ENCODE peak calls at places on chromosomes 16 and 17, in six cellular contexts. One of them, this sample, is unnamed.

GRCh38 chr16:6483634-6484033 is 849.0 kb upstream of the RBFOX1 start:
- DNase-seq in heart left ventricle: no peak
- DNase-seq in HCT116: no peak
- DNase-seq in gastrocnemius medialis: no peak
- DNase-seq in upper lobe of right lung: no peak
- DNase-seq in IMR-90: no peak
- DNase-seq in this sample: no peak

GRCh38 chr16:10616744-10617640 is 36.6 kb upstream of the EMP2 start:
- DNase-seq in heart left ventricle: peak
- DNase-seq in HCT116: peak
- DNase-seq in gastrocnemius medialis: no peak
- DNase-seq in upper lobe of right lung: peak
- DNase-seq in IMR-90: peak
- DNase-seq in this sample: peak

GRCh38 chr16:77276686-77277085 is 77.5 kb downstream of the SYCE1L start:
- DNase-seq in heart left ventricle: no peak
- DNase-seq in HCT116: no peak
- DNase-seq in gastrocnemius medialis: no peak
- DNase-seq in upper lobe of right lung: no peak
- DNase-seq in IMR-90: no peak
- DNase-seq in this sample: no peak

GRCh38 chr17:7794063-7794663 is 39.9 kb upstream of the KDM6B start:
- DNase-seq in heart left ventricle: no peak
- DNase-seq in HCT116: no peak
- DNase-seq in gastrocnemius medialis: no peak
- DNase-seq in upper lobe of right lung: no peak
- DNase-seq in IMR-90: no peak
- DNase-seq in this sample: no peak

GRCh38 chr17:80027043-80027435 is 8.6 kb downstream of the TBC1D16 start:
- DNase-seq in heart left ventricle: no peak
- DNase-seq in HCT116: no peak
- DNase-seq in gastrocnemius medialis: no peak
- DNase-seq in upper lobe of right lung: no peak
- DNase-seq in IMR-90: no peak
- DNase-seq in this sample: no peak

GRCh38 chr17:64492481-64493109 is 4.3 kb downstream of the POLG2 start:
- DNase-seq in heart left ventricle: no peak
- DNase-seq in HCT116: no peak
- DNase-seq in gastrocnemius medialis: no peak
- DNase-seq in upper lobe of right lung: no peak
- DNase-seq in IMR-90: no peak
- DNase-seq in this sample: peak

GRCh38 chr16:68387301-68387700 is 61.0 kb downstream of the SMPD3 start:
- DNase-seq in heart left ventricle: no peak
- DNase-seq in HCT116: no peak
- DNase-seq in gastrocnemius medialis: no peak
- DNase-seq in upper lobe of right lung: no peak
- DNase-seq in IMR-90: no peak
- DNase-seq in this sample: no peak

GRCh38 chr17:78268191-78268874 is 36.9 kb downstream of the TMEM235 start:
- DNase-seq in heart left ventricle: no peak
- DNase-seq in HCT116: no peak
- DNase-seq in gastrocnemius medialis: no peak
- DNase-seq in upper lobe of right lung: peak
- DNase-seq in IMR-90: no peak
- DNase-seq in this sample: no peak

GRCh38 chr17:38748329-38749221 is at the start of gene PCGF2:
- DNase-seq in heart left ventricle: peak
- DNase-seq in HCT116: peak
- DNase-seq in gastrocnemius medialis: peak
- DNase-seq in upper lobe of right lung: peak
- DNase-seq in IMR-90: peak
- DNase-seq in this sample: peak

GRCh38 chr17:12627177-12627629 is 38.5 kb upstream of the MYOCD start:
- DNase-seq in heart left ventricle: peak
- DNase-seq in HCT116: no peak
- DNase-seq in gastrocnemius medialis: peak
- DNase-seq in upper lobe of right lung: no peak
- DNase-seq in IMR-90: peak
- DNase-seq in this sample: peak

GRCh38 chr16:14399397-14400284 is 230.4 kb downstream of the PARN start:
- DNase-seq in heart left ventricle: peak
- DNase-seq in HCT116: peak
- DNase-seq in gastrocnemius medialis: peak
- DNase-seq in upper lobe of right lung: no peak
- DNase-seq in IMR-90: peak
- DNase-seq in this sample: peak

GRCh38 chr16:80023865-80024264 is 423.3 kb upstream of the MAF start:
- DNase-seq in heart left ventricle: no peak
- DNase-seq in HCT116: no peak
- DNase-seq in gastrocnemius medialis: no peak
- DNase-seq in upper lobe of right lung: no peak
- DNase-seq in IMR-90: peak
- DNase-seq in this sample: no peak

GRCh38 chr16:89892635-89893034 is 19.2 kb downstream of the TCF25 start:
- DNase-seq in heart left ventricle: no peak
- DNase-seq in HCT116: no peak
- DNase-seq in gastrocnemius medialis: no peak
- DNase-seq in upper lobe of right lung: no peak
- DNase-seq in IMR-90: no peak
- DNase-seq in this sample: no peak

GRCh38 chr17:49783051-49783715 is 5.3 kb upstream of the KAT7 start:
- DNase-seq in heart left ventricle: peak
- DNase-seq in HCT116: no peak
- DNase-seq in gastrocnemius medialis: no peak
- DNase-seq in upper lobe of right lung: no peak
- DNase-seq in IMR-90: no peak
- DNase-seq in this sample: no peak

GRCh38 chr17:7191571-7192270 is 12.6 kb upstream of the ASGR1 start:
- DNase-seq in heart left ventricle: no peak
- DNase-seq in HCT116: no peak
- DNase-seq in gastrocnemius medialis: peak
- DNase-seq in upper lobe of right lung: no peak
- DNase-seq in IMR-90: peak
- DNase-seq in this sample: no peak

GRCh38 chr17:82240506-82241182 is 11.8 kb downstream of the SLC16A3 start:
- DNase-seq in heart left ventricle: no peak
- DNase-seq in HCT116: no peak
- DNase-seq in gastrocnemius medialis: no peak
- DNase-seq in upper lobe of right lung: no peak
- DNase-seq in IMR-90: no peak
- DNase-seq in this sample: no peak

GRCh38 chr16:50269061-50269705 is 2.8 kb downstream of the ADCY7 start:
- DNase-seq in heart left ventricle: no peak
- DNase-seq in HCT116: no peak
- DNase-seq in gastrocnemius medialis: no peak
- DNase-seq in upper lobe of right lung: no peak
- DNase-seq in IMR-90: no peak
- DNase-seq in this sample: no peak

GRCh38 chr16:50266337-50267091 is at the start of gene ADCY7:
- DNase-seq in heart left ventricle: peak
- DNase-seq in HCT116: peak
- DNase-seq in gastrocnemius medialis: peak
- DNase-seq in upper lobe of right lung: peak
- DNase-seq in IMR-90: peak
- DNase-seq in this sample: peak

GRCh38 chr16:50267151-50267631 is 840 bp downstream of the ADCY7 start:
- DNase-seq in heart left ventricle: no peak
- DNase-seq in HCT116: no peak
- DNase-seq in gastrocnemius medialis: no peak
- DNase-seq in upper lobe of right lung: no peak
- DNase-seq in IMR-90: no peak
- DNase-seq in this sample: no peak

GRCh38 chr16:50268352-50268751 is 2.0 kb downstream of the ADCY7 start:
- DNase-seq in heart left ventricle: no peak
- DNase-seq in HCT116: no peak
- DNase-seq in gastrocnemius medialis: no peak
- DNase-seq in upper lobe of right lung: peak
- DNase-seq in IMR-90: no peak
- DNase-seq in this sample: no peak

DNA sequence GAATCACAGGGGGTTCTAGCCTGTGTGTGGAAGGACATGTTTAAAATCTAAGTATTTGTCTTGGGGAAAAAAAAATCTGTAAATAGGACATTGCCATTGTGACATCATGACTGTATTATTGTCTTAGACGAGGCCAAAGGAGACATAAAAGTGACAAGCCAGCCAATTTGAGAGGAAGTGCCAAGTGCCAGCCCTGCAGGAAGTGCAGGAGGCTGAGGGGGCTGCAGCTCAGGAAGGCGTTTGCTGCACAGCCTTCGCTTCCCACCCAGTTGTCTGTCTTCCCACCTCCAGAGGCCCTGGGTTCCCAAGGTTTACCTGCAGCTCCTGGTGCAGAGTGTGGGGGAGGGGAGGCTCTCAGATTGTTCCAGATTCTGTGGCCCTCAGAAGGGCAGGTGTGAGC is 1.3 kb downstream of the ADCY7 start:
- DNase-seq in heart left ventricle: peak
- DNase-seq in HCT116: no peak
- DNase-seq in gastrocnemius medialis: no peak
- DNase-seq in upper lobe of right lung: peak
- DNase-seq in IMR-90: no peak
- DNase-seq in this sample: no peak
- H3K4me3 ChIP-seq in heart left ventricle: no peak
- H3K4me3 ChIP-seq in HCT116: peak
- H3K4me3 ChIP-seq in gastrocnemius medialis: no peak
- H3K4me3 ChIP-seq in upper lobe of right lung: peak
- H3K4me3 ChIP-seq in IMR-90: no peak
- H3K4me3 ChIP-seq in this sample: no peak

GRCh38 chr16:74315059-74315458 is 18.4 kb downstream of the PSMD7 start:
- DNase-seq in heart left ventricle: no peak
- DNase-seq in HCT116: no peak
- DNase-seq in gastrocnemius medialis: no peak
- DNase-seq in upper lobe of right lung: no peak
- DNase-seq in IMR-90: no peak
- DNase-seq in this sample: no peak

GRCh38 chr16:74305978-74306784 is 9.6 kb downstream of the PSMD7 start:
- DNase-seq in heart left ventricle: no peak
- DNase-seq in HCT116: no peak
- DNase-seq in gastrocnemius medialis: no peak
- DNase-seq in upper lobe of right lung: no peak
- DNase-seq in IMR-90: no peak
- DNase-seq in this sample: no peak

GRCh38 chr16:74307383-74307782 is 10.8 kb downstream of the PSMD7 start:
- DNase-seq in heart left ventricle: no peak
- DNase-seq in HCT116: no peak
- DNase-seq in gastrocnemius medialis: no peak
- DNase-seq in upper lobe of right lung: no peak
- DNase-seq in IMR-90: no peak
- DNase-seq in this sample: no peak

GRCh38 chr16:74305286-74305685 is 8.7 kb downstream of the PSMD7 start:
- DNase-seq in heart left ventricle: no peak
- DNase-seq in HCT116: no peak
- DNase-seq in gastrocnemius medialis: no peak
- DNase-seq in upper lobe of right lung: no peak
- DNase-seq in IMR-90: no peak
- DNase-seq in this sample: no peak

DNA sequence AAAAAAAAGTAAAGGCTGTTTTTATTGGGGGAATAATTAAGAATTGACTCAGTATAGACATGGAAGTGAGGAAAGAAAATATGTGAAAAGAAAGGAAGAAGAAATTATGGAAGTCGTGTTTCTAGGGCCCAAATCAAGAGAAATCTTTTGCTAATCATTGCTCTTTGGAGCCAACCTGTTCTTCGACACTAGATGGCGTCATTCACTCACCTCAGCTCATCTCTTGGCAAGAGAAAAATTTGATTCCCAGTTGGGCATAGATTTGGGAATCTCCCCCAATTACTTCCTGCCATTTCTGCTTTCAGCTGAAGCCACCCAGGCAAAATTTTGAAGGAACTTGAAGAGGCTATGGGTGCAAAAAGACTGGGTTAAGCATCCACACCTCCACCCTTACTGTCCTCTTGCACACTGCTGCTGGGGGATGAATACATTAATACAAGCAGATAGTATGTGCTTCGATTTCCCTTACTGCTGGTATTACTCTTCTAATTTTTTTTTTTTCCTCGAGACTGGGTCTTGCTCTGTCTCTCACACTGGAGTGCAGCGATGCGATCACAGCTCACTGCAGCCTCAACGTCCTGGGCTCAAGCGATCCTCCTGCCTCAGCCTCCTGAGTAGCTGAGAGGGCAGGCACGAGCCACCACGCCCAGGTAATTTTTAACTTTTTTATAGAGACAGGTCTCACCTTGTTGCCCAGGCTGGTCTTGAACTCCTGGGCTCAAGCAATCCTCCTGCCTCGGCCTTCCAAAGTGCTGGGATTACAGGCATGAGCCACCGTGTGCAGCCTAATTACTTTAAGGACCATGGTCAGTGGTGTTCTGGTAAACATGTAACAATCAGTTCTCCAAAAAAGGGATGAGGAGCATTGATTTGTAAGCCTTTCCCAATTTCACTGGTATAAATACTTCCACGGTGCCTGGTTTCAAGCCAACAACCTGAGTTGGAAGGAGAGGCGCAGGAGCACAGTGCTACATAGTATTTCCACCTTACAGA is 13.5 kb downstream of the PSMD7 start:
- DNase-seq in heart left ventricle: no peak
- DNase-seq in HCT116: peak
- DNase-seq in gastrocnemius medialis: no peak
- DNase-seq in upper lobe of right lung: no peak
- DNase-seq in IMR-90: peak
- DNase-seq in this sample: peak
- TF ChIP-seq CTCF in heart left ventricle: peak
- TF ChIP-seq CTCF in HCT116: peak
- TF ChIP-seq CTCF in gastrocnemius medialis: peak
- TF ChIP-seq CTCF in upper lobe of right lung: peak
- TF ChIP-seq CTCF in IMR-90: peak
- TF ChIP-seq CTCF in this sample: peak

GRCh38 chr17:44071772-44072171 is 1.2 kb downstream of the G6PC3 start:
- DNase-seq in heart left ventricle: no peak
- DNase-seq in HCT116: no peak
- DNase-seq in gastrocnemius medialis: no peak
- DNase-seq in upper lobe of right lung: no peak
- DNase-seq in IMR-90: peak
- DNase-seq in this sample: peak
- H3K4me3 ChIP-seq in heart left ventricle: no peak
- H3K4me3 ChIP-seq in HCT116: peak
- H3K4me3 ChIP-seq in gastrocnemius medialis: peak
- H3K4me3 ChIP-seq in upper lobe of right lung: peak
- H3K4me3 ChIP-seq in IMR-90: peak
- H3K4me3 ChIP-seq in this sample: peak

GRCh38 chr17:74964246-74964761 is 8.3 kb downstream of the HID1 start:
- DNase-seq in heart left ventricle: no peak
- DNase-seq in HCT116: no peak
- DNase-seq in gastrocnemius medialis: no peak
- DNase-seq in upper lobe of right lung: no peak
- DNase-seq in IMR-90: no peak
- DNase-seq in this sample: no peak

GRCh38 chr17:74962622-74963394 is 9.8 kb downstream of the HID1 start:
- DNase-seq in heart left ventricle: no peak
- DNase-seq in HCT116: no peak
- DNase-seq in gastrocnemius medialis: no peak
- DNase-seq in upper lobe of right lung: no peak
- DNase-seq in IMR-90: no peak
- DNase-seq in this sample: no peak

GRCh38 chr17:74964988-74965622 is 7.5 kb downstream of the HID1 start:
- DNase-seq in heart left ventricle: no peak
- DNase-seq in HCT116: no peak
- DNase-seq in gastrocnemius medialis: no peak
- DNase-seq in upper lobe of right lung: no peak
- DNase-seq in IMR-90: no peak
- DNase-seq in this sample: no peak

GRCh38 chr17:74961657-74962360 is 10.8 kb downstream of the HID1 start:
- DNase-seq in heart left ventricle: peak
- DNase-seq in HCT116: peak
- DNase-seq in gastrocnemius medialis: peak
- DNase-seq in upper lobe of right lung: peak
- DNase-seq in IMR-90: peak
- DNase-seq in this sample: peak

GRCh38 chr17:74963656-74964055 is 8.9 kb downstream of the HID1 start:
- DNase-seq in heart left ventricle: no peak
- DNase-seq in HCT116: no peak
- DNase-seq in gastrocnemius medialis: no peak
- DNase-seq in upper lobe of right lung: no peak
- DNase-seq in IMR-90: no peak
- DNase-seq in this sample: no peak
- TF ChIP-seq CTCF in heart left ventricle: no peak
- TF ChIP-seq CTCF in HCT116: no peak
- TF ChIP-seq CTCF in gastrocnemius medialis: no peak
- TF ChIP-seq CTCF in upper lobe of right lung: no peak
- TF ChIP-seq CTCF in IMR-90: peak
- TF ChIP-seq CTCF in this sample: no peak

This sample was measured in foreskin fibroblast.